ENCODE peak calls at places on chromosomes 4 and X, in four cellular contexts. E is endothelial cell, G is MM.1S, P is bronchial epithelial cell. O is an unnamed sample.

GRCh38 chrX:47802589-47802988 is 34.1 kb upstream of the ZNF81 start:
- DNase-seq in G (no peak), E (no peak), P (peak), O (no peak)

GRCh38 chr4:139691-140090 is 15.4 kb downstream of the ZNF718 start:
- DNase-seq in P (no peak), G (no peak), E (no peak), O (no peak)

GRCh38 chr4:137961051-137961438 is 281.1 kb downstream of the SLC7A11 start:
- DNase-seq in P (peak), G (no peak), E (no peak), O (no peak)

GRCh38 chrX:10900585-10901289 is 210.4 kb upstream of the HCCS start:
- DNase-seq in G (no peak), E (no peak), P (peak), O (no peak)

GRCh38 chrX:130173190-130173895 is 1.6 kb downstream of the RAB33A start:
- DNase-seq in P (no peak), E (no peak), G (peak), O (no peak)

GRCh38 chr4:86500527-86500926 is 93.6 kb upstream of the PTPN13 start:
- DNase-seq in G (no peak), E (no peak), P (peak), O (no peak)

GRCh38 chr4:101780284-101780683 is 10.2 kb upstream of the BANK1 start:
- DNase-seq in P (no peak), G (no peak), E (no peak), O (no peak)

GRCh38 chr4:10095296-10095991 is 21.2 kb downstream of the WDR1 start:
- DNase-seq in P (no peak), G (peak), E (no peak), O (no peak)

GRCh38 chr4:39591290-39591689 is 47.4 kb downstream of the SMIM14 start:
- DNase-seq in G (peak), P (peak), E (no peak), O (no peak)
- TF ChIP-seq CTCF in G (peak), P (peak), E (no peak), O (no peak)

GRCh38 chrX:46796574-46797191 is 37.8 kb upstream of the SLC9A7 start:
- DNase-seq in P (peak), E (peak), G (peak), O (peak)
- TF ChIP-seq CTCF in P (peak), E (peak), G (peak), O (peak)

GRCh38 chrX:65528293-65528692 is 6.3 kb downstream of the LAS1L start:
- DNase-seq in E (no peak), G (no peak), P (no peak), O (no peak)

GRCh38 chrX:65528705-65529340 is 5.8 kb downstream of the LAS1L start:
- DNase-seq in G (peak), E (peak), P (peak), O (peak)

GRCh38 chrX:65522739-65523372 is 11.7 kb downstream of the LAS1L start:
- DNase-seq in P (peak), E (no peak), G (no peak), O (no peak)

GRCh38 chrX:65524139-65524538 is 10.4 kb downstream of the LAS1L start:
- DNase-seq in E (no peak), G (no peak), P (no peak), O (no peak)
- TF ChIP-seq CTCF in E (no peak), G (no peak), P (no peak), O (no peak)

GRCh38 chr4:161937151-161937550 is 226.6 kb downstream of the FSTL5 start:
- DNase-seq in G (no peak), E (no peak), P (no peak), O (no peak)
- TF ChIP-seq CTCF in G (no peak), E (no peak), P (no peak), O (no peak)

GRCh38 chr4:54446556-54446955 is 211.2 kb upstream of the KIT start:
- DNase-seq in E (no peak), G (no peak), P (no peak), O (no peak)

GRCh38 chr4:54439831-54440243 is 210.7 kb downstream of the PDGFRA start:
- DNase-seq in G (no peak), E (no peak), P (no peak), O (no peak)

GRCh38 chr4:54440394-54441223 is 211.5 kb downstream of the PDGFRA start:
- DNase-seq in E (peak), G (peak), P (peak), O (no peak)
- TF ChIP-seq CTCF in E (peak), G (peak), P (peak), O (peak)

GRCh38 chr4:117700111-117700892 is 334.0 kb upstream of the NDST3 start:
- DNase-seq in P (peak), E (no peak), G (peak), O (no peak)
- TF ChIP-seq CTCF in P (no peak), E (peak), G (peak), O (peak)

DNA sequence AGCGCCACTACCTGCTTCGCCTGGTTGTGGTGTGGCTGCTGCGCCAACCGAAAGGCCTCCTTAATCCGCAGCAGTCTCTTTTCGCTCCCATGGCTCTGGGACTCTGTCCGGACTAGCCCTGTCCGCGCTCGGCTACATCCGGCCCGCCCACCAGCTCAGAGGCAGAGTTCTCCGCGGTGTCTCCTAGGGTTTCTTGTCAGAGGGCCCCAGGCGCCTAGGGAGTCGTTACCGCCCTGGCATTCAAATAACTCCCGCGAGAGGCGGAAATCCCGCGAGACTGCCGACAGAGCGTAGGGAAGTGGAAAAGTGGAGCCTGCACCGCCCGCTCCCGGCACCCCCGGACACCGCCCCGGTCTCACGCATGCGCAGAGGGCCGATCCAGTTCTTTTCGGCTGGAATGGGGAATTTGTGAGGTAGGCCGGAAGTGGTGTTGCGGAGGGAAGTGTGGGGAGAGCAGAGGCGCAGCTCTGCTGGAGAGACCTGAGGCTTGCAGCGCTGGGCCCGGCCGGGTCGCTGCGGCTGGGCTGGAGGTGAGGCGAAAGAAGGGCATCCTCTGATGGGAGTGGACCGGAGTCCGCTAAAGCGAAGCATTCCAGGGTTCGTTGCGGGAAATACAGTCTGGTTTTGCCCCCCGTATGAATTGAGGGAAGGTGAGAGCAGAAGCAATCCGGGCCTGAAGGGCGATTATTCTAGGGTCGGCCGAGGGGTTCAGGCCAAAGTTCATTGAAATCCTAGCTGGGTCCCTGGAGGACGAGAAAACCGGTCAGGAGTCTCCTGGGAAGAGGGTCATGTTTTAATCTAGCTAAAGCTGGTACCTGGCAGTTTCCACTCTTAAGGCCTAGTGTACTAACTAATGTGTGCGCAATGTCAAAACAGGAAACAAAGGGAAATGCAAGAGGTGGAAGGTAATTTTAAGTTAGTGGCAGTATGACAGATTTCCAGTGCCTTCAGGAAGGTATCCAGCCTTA is at the start of gene FAM200B:
- DNase-seq in E (peak), G (peak), P (peak), O (peak)
- TF ChIP-seq CTCF in E (no peak), G (no peak), P (peak), O (no peak)

GRCh38 chr4:89836897-89837384 is at the start of gene SNCA:
- DNase-seq in P (peak), E (peak), G (no peak), O (peak)
- TF ChIP-seq CTCF in P (no peak), E (no peak), G (no peak), O (no peak)

DNA sequence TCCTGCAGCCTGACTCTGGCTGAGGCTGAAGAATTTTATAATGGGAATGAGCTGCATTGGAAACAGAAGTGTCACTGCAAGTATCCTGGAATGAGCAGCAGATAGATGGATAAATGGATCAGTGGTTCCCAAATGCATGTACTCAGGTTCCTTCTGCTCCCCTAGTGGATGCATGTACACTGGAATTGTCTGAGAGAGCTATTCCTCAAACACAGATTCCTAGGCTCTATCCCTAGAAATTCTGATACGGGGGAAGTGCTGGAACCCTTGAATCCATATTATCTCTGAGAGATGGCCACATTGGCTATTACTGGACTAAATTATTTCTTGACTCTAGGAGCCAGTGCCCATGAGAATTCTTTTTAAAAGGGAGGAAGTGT is 64.8 kb downstream of the TMEM131L start:
- DNase-seq in E (no peak), G (no peak), P (no peak), O (no peak)
- TF ChIP-seq CTCF in E (no peak), G (no peak), P (no peak), O (no peak)

GRCh38 chr4:95161781-95162469 is 386.8 kb downstream of the UNC5C start:
- DNase-seq in P (no peak), G (no peak), E (no peak), O (no peak)

GRCh38 chr4:95167809-95168208 is 381.0 kb downstream of the UNC5C start:
- DNase-seq in G (no peak), P (no peak), E (no peak), O (no peak)

GRCh38 chr4:95170176-95170575 is 378.6 kb downstream of the UNC5C start:
- DNase-seq in G (no peak), E (no peak), P (no peak), O (no peak)

GRCh38 chr4:95162867-95163266 is 385.9 kb downstream of the UNC5C start:
- DNase-seq in E (no peak), G (no peak), P (no peak), O (no peak)

GRCh38 chr4:95165926-95166524 is 382.7 kb downstream of the UNC5C start:
- DNase-seq in P (peak), G (peak), E (peak), O (no peak)
- TF ChIP-seq CTCF in P (peak), G (peak), E (peak), O (peak)